ENCODE peak calls at places on chromosomes 13 and 19, in seven cellular contexts. S is mesendoderm, A is neuronal stem cell, P is IMR-90, Z is H9, Y is trophoblast cell, F is H1. K is an unnamed sample.

GRCh38 chr19:35790981-35791813 is 15.8 kb downstream of the ARHGAP33 start:
- DNase-seq in Z (no peak), A (no peak), Y (no peak), F (no peak), P (no peak), S (no peak), K (no peak)

GRCh38 chr13:56907766-56908165 is 233.0 kb upstream of the PRR20A start:
- DNase-seq in S (no peak), A (no peak), Y (no peak), P (no peak), F (no peak), Z (no peak), K (no peak)

GRCh38 chr19:2443116-2443784 is 13.5 kb downstream of the LMNB2 start:
- DNase-seq in Z (no peak), F (no peak), P (no peak), Y (no peak), S (no peak), A (no peak), K (no peak)

GRCh38 chr13:94708031-94708571 is 4.2 kb downstream of the SOX21 start:
- DNase-seq in F (no peak), S (peak; percentile 75), A (peak; percentile 91), Y (no peak), P (no peak), Z (peak; percentile 80), K (no peak)

GRCh38 chr19:38452430-38453366 is 19.2 kb downstream of the RYR1 start:
- DNase-seq in A (no peak), Y (no peak), S (peak; percentile 95), F (peak; percentile 96), Z (peak; percentile 99), P (no peak), K (no peak)

GRCh38 chr13:77579971-77580370 is 44.5 kb downstream of the SCEL start:
- DNase-seq in S (no peak), F (no peak), Z (no peak), A (no peak), P (no peak), Y (no peak), K (no peak)

GRCh38 chr19:42356686-42357085 is 31.3 kb downstream of the MEGF8 start:
- DNase-seq in Z (no peak), F (no peak), A (no peak), P (no peak), S (no peak), Y (no peak), K (no peak)

GRCh38 chr13:65830411-65831172 is 1399.5 kb downstream of the PCDH9 start:
- DNase-seq in Z (no peak), F (no peak), A (no peak), P (no peak), Y (no peak), S (no peak), K (no peak)

GRCh38 chr19:46303345-46303701 is 6.5 kb downstream of the HIF3A start:
- DNase-seq in S (no peak), P (no peak), Y (no peak), Z (no peak), A (no peak), F (no peak), K (no peak)

GRCh38 chr13:77514336-77514726 is 21.2 kb upstream of the SCEL start:
- DNase-seq in S (no peak), Y (no peak), Z (no peak), F (no peak), P (no peak), A (no peak), K (no peak)

GRCh38 chr13:44764334-44764733 is 188.2 kb upstream of the TSC22D1 start:
- DNase-seq in S (no peak), P (no peak), Z (no peak), A (no peak), F (no peak), Y (no peak), K (no peak)

GRCh38 chr13:26095338-26095737 is 43.5 kb upstream of the SHISA2 start:
- DNase-seq in A (no peak), Z (no peak), S (peak; percentile 4), Y (no peak), P (no peak), F (no peak), K (no peak)

GRCh38 chr13:62767473-62767872 is 1351.8 kb upstream of the PCDH20 start:
- DNase-seq in Z (no peak), P (no peak), F (no peak), S (no peak), A (no peak), Y (no peak), K (no peak)

GRCh38 chr19:4581381-4582111 is 22.1 kb upstream of the SEMA6B start:
- DNase-seq in F (no peak), S (no peak), P (no peak), A (peak; percentile 57), Y (no peak), Z (peak; percentile 61), K (peak; percentile 27)

GRCh38 chr19:49677232-49677881 is at the start of gene PRMT1:
- DNase-seq in A (no peak), F (no peak), Y (no peak), P (no peak), S (peak; percentile 87), Z (peak; percentile 69), K (no peak)

GRCh38 chr13:40764587-40765403 is 6.2 kb downstream of the MRPS31 start:
- DNase-seq in Z (no peak), A (no peak), P (no peak), F (no peak), Y (no peak), S (no peak), K (no peak)

GRCh38 chr13:35743165-35743564 is 266.7 kb upstream of the MAB21L1 start:
- DNase-seq in F (no peak), S (no peak), Z (no peak), Y (no peak), P (no peak), A (no peak), K (no peak)

GRCh38 chr13:35744144-35744543 is 267.7 kb upstream of the MAB21L1 start:
- DNase-seq in S (no peak), A (no peak), P (no peak), Z (no peak), Y (no peak), F (no peak), K (no peak)

GRCh38 chr13:35741657-35742056 is 265.2 kb upstream of the MAB21L1 start:
- DNase-seq in Z (no peak), Y (no peak), S (no peak), A (no peak), P (no peak), F (no peak), K (no peak)

GRCh38 chr13:35744566-35745203 is 268.2 kb upstream of the MAB21L1 start:
- DNase-seq in P (peak; percentile 16), F (no peak), Z (no peak), S (peak; percentile 39), A (no peak), Y (no peak), K (no peak)

DNA sequence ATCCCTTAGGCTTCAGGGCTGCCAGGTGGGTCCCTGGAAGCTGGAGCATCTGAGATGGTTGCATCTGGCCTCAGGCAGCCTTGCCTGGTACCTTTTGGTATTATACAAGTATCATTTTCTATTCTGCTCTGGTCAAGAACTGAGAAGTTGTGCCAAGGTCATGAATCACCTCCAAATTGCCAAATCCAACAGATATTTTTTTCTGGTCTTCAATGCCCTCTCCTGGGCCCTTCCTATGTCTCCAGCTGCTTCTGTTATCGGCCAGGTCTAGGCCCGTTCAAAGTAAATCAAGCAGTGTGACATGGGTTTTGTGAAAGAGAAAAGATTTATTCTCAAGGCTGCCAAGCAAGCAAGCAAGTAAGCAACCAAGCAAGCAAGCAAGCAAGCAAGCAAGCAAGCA is 271.1 kb upstream of the MAB21L1 start:
- DNase-seq in A (no peak), Y (no peak), S (no peak), P (no peak), Z (no peak), F (no peak), K (no peak)
- H3K18ac ChIP-seq in A (peak overlapping the region; percentile 20), Y (no peak overlapping the region), S (no peak overlapping the region), P (no peak overlapping the region), Z (no peak overlapping the region), F (no peak overlapping the region), K (no peak overlapping the region)

DNA sequence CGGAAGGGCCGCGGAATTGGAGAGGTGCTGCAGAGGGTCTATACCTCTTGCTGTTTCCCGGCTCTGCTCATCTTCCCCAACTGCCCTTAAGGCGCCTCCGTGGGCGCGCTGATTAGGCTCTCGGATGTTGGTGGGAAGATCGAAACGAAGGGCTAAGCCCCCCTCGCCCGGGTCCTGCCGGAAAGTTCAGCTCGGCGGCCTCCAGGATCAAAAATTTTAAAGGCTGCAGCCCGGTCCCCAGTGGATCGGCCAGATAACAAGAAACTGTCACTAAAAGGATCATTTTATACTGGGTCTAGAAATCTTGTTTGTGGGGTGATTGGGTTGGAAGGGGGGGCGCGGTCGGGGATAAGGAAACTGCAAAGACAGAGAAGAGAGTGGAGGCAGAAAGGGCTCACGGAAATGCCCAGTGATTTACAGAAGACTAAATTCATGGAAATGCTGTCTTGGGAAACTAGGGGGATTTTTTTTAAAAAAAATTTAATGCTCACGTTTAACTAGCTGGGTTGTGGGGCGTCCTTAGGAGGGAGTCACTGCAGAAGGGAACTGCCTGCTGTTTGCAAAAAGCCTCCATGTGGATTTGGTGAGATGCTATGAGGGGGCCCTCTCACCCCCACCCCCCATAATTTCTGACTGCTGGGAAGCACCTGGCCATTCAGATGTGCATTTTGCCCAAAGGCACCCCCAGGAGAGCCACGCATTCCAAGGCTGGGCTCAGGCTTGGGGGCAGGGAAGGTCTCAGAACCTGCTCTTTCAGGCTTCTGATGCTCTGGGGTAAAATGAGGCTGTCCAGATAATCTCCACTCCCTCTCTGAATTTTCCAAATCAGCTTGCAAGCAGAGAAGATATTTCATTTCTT is 7.7 kb downstream of the CDX2 start:
- DNase-seq in S (peak; percentile 40), Z (peak; percentile 71), P (no peak), A (no peak), Y (no peak), F (no peak), K (no peak)
- H3K18ac ChIP-seq in S (no peak overlapping the region), Z (no peak overlapping the region), P (no peak overlapping the region), A (no peak overlapping the region), Y (no peak overlapping the region), F (no peak overlapping the region), K (no peak overlapping the region)

GRCh38 chr19:56810260-56810659 is 30.3 kb downstream of the PEG3 start:
- DNase-seq in A (no peak), S (no peak), Z (no peak), Y (no peak), F (no peak), P (no peak), K (no peak)

GRCh38 chr19:56813531-56813930 is 27.0 kb downstream of the PEG3 start:
- DNase-seq in A (no peak), Z (no peak), S (no peak), P (no peak), F (no peak), Y (no peak), K (no peak)

GRCh38 chr19:56811480-56811879 is 29.0 kb downstream of the PEG3 start:
- DNase-seq in Z (no peak), A (no peak), F (no peak), Y (no peak), P (no peak), S (no peak), K (no peak)

GRCh38 chr19:56806639-56807038 is 33.9 kb downstream of the PEG3 start:
- DNase-seq in S (no peak), A (no peak), F (no peak), Y (no peak), P (no peak), Z (no peak), K (no peak)

GRCh38 chr19:56808717-56809392 is 31.7 kb downstream of the PEG3 start:
- DNase-seq in S (no peak), Z (no peak), P (no peak), F (no peak), Y (no peak), A (no peak), K (no peak)
- H3K18ac ChIP-seq in S (no peak overlapping the region), Z (no peak overlapping the region), P (no peak overlapping the region), F (no peak overlapping the region), Y (no peak overlapping the region), A (no peak overlapping the region), K (no peak overlapping the region)

GRCh38 chr13:98413796-98414195 is 163.1 kb downstream of the STK24 start:
- DNase-seq in Y (no peak), P (no peak), F (no peak), A (no peak), S (peak; percentile 33), Z (no peak), K (no peak)
- H3K18ac ChIP-seq in Y (no peak overlapping the region), P (no peak overlapping the region), F (no peak overlapping the region), A (no peak overlapping the region), S (no peak overlapping the region), Z (no peak overlapping the region), K (no peak overlapping the region)